ENCODE peak calls at places on chromosomes 6 and 20, in five cellular contexts. Q, D, V, C and Z are unnamed samples.

GRCh38 chr6:148831064-148831463 is 84.2 kb downstream of the UST start:
- DNase-seq in D (no peak), Q (no peak), C (no peak), V (no peak), Z (no peak)

GRCh38 chr6:10740061-10740460 is 7.5 kb upstream of the TMEM14B start:
- DNase-seq in V (no peak), Q (no peak), D (no peak), C (no peak), Z (no peak)

GRCh38 chr6:122818866-122819265 is 29.8 kb downstream of the SMPDL3A start:
- DNase-seq in D (no peak), C (no peak), Q (no peak), V (no peak), Z (no peak)

GRCh38 chr6:147986891-147987290 is 355.7 kb upstream of the SASH1 start:
- DNase-seq in D (no peak), C (no peak), Q (no peak), V (no peak), Z (no peak)

GRCh38 chr6:143400258-143401059 is 50.0 kb downstream of the ADAT2 start:
- DNase-seq in C (no peak), D (no peak), Q (no peak), V (no peak), Z (peak; percentile 18)

GRCh38 chr6:26186652-26187051 is 99.4 kb downstream of the HFE start:
- DNase-seq in C (no peak), V (no peak), D (no peak), Q (no peak), Z (no peak)

GRCh38 chr6:74467533-74468215 is 738.2 kb downstream of the COL12A1 start:
- DNase-seq in Q (no peak), D (peak; percentile 32), C (no peak), V (no peak), Z (no peak)

GRCh38 chr6:111478749-111479148 is 4.3 kb downstream of the REV3L start:
- DNase-seq in V (peak; percentile 70), C (no peak), Q (no peak), D (peak; percentile 72), Z (peak; percentile 80)

GRCh38 chr6:79724816-79725215 is 93.7 kb downstream of the SH3BGRL2 start:
- DNase-seq in Q (no peak), D (no peak), C (no peak), V (no peak), Z (no peak)

GRCh38 chr20:4329232-4329631 is 313.9 kb upstream of the RNF24 start:
- DNase-seq in V (no peak), C (no peak), D (no peak), Q (no peak), Z (peak; percentile 31)

GRCh38 chr20:57409672-57410397 is 18.6 kb downstream of the RBM38 start:
- DNase-seq in Q (peak; percentile 92), C (no peak), D (no peak), V (no peak), Z (no peak)

GRCh38 chr6:26309731-26310142 is 55.3 kb upstream of the BTN3A2 start:
- DNase-seq in D (peak; percentile 95), C (no peak), Q (peak; percentile 37), V (no peak), Z (peak; percentile 58)

GRCh38 chr20:13284830-13285229 is 63.8 kb downstream of the ISM1 start:
- DNase-seq in D (no peak), C (no peak), V (no peak), Q (no peak), Z (no peak)

GRCh38 chr20:13286052-13286451 is 65.0 kb downstream of the ISM1 start:
- DNase-seq in V (no peak), C (no peak), D (no peak), Q (no peak), Z (no peak)

GRCh38 chr20:13285408-13285807 is 64.3 kb downstream of the ISM1 start:
- DNase-seq in D (no peak), Q (no peak), V (no peak), C (no peak), Z (no peak)

GRCh38 chr20:13288357-13288756 is 67.3 kb downstream of the ISM1 start:
- DNase-seq in Q (no peak), C (no peak), D (no peak), V (no peak), Z (no peak)

GRCh38 chr20:13286600-13286999 is 65.5 kb downstream of the ISM1 start:
- DNase-seq in V (no peak), C (no peak), Q (no peak), D (no peak), Z (no peak)
- TF ChIP-seq POLR2A in V (no peak), C (no peak), Q (no peak), D (no peak), Z (no peak)

DNA sequence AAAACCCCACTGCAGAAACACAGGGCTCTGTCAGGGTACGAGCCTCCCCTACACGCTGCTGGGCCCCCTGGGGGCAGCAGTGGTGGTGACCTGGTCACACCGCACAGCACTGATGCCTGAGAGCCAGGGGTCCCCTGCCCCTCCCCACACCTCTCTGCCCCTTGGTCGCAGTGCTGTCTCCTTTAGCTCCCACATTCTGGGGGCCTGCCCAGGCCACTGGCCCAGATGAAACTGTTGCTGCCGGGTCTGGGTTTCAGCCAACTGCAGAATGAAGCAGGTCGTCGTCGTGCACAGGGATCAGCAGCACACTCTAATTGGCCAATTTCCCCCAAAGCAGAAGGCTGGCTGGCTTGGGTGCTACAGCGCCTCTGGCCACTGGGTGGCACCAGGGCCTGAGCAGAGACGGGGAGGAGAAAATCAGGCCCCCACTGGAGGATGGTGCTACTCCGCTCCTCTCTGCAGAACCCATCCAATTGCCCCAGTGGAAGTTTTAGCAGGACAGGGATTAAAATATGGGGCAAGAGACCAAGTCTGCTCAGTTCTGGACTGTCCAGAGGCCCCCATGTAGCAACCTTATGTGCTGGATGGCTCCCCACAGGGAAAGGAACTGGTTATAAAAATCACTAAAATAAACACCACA is 26.1 kb downstream of the DIDO1 start:
- DNase-seq in D (peak; percentile 64), C (peak; percentile 79), V (peak; percentile 73), Q (peak; percentile 85), Z (peak; percentile 74)
- TF ChIP-seq POLR2A in D (peak; percentile 22), C (no peak), V (no peak), Q (peak; percentile 69), Z (peak; percentile 28)

DNA sequence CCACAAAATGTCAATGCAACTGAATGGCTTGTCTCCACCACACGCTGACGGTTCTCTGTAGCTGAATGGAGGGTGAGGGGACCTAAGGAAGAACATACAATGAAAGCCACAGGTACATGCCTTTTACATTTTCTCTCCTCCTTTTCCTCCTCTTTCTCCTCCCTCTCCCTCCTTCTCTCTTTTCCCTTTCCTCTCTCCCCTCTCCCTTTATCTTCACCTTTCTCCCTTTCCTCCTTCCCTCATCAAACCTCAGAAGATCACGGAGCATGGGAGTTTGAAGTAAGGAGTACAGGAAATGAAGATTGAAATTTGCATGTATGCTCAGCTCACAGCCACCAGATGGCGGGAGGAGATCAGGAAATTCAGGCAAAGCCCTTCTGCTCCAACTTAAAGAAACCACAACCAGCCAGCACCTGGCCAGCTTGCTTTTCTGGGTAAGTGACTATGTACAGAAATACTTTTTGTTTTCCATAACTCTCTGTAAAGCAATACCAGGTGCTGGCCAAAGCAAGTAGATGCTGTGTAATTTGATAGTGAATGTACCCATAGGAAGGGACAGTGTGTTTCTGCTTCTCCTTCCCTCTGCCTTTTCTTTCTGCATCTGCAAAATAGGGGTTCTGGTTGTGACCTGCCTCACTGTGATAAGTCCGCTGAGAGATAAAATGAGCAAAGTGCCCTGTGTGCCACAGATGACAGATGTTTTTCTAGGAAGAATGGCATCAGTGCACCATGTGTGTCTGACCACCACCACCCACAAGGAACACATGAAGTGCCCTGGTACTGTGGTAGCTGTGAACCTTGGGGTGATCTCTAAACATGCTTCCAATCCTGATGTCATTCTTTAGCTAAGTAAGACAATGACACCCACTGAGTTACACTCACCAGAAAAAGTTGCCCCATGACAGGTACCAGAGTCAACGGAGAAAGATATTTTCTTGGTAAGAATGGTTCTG is 18.6 kb upstream of the FOXO3 start:
- DNase-seq in V (peak; percentile 83), D (peak; percentile 87), C (peak; percentile 77), Q (peak; percentile 65), Z (peak; percentile 86)
- TF ChIP-seq POLR2A in V (no peak), D (peak; percentile 47), C (no peak), Q (no peak), Z (no peak)

DNA sequence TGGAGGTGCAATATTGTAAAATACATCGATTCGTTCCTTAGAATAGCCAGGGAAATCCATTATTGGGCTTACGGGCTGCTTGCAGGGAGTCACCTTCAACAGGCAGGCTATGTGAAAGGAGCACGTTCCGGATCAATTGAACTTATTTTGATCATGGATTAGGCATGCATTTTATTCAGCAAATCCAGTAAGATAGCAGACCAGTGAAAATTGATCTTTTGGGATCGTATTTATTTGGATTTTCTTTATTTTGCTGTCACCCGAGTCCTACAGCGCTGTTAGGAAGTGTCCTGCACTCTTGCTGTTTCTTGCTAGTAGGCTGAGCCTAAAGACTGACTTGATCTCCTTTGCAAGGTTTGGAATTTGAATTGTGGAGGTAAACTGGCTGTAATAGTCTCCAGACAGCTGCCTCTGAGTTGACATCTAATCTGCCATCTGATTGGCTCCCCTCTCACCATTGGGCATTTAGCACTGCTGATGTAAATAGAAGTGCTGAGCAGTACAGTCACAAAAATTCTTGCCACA is 3.0 kb downstream of the ARID1B start:
- DNase-seq in Q (peak; percentile 32), D (peak; percentile 96), V (peak; percentile 91), C (peak; percentile 43), Z (peak; percentile 90)
- TF ChIP-seq POLR2A in Q (peak; percentile 76), D (peak; percentile 80), V (no peak), C (peak; percentile 80), Z (peak; percentile 50)